ENCODE peak calls at places on chromosome 15, in five cellular contexts. One of them, this sample, is unnamed.
A peak's percentile ranks its signal among the peaks of the same experiment; 100 is the strongest.

GRCh38 chr15:61687124-61687523 is 373.1 kb downstream of the VPS13C start:
- DNase-seq in substantia nigra: no peak
- DNase-seq in PC-9: no peak
- DNase-seq in uterus: no peak
- DNase-seq in DND-41: no peak
- DNase-seq in this sample: no peak

GRCh38 chr15:43105778-43106485 is at the start of gene UBR1:
- DNase-seq in substantia nigra: peak; percentile 83
- DNase-seq in PC-9: peak; percentile 75
- DNase-seq in uterus: peak; percentile 89
- DNase-seq in DND-41: peak; percentile 92
- DNase-seq in this sample: peak; percentile 93

GRCh38 chr15:60840703-60841411 is 361.9 kb upstream of the ICE2 start:
- DNase-seq in substantia nigra: no peak
- DNase-seq in PC-9: no peak
- DNase-seq in uterus: no peak
- DNase-seq in DND-41: peak; percentile 10
- DNase-seq in this sample: peak; percentile 59

GRCh38 chr15:70535955-70536338 is 227.4 kb downstream of the UACA start:
- DNase-seq in substantia nigra: no peak
- DNase-seq in PC-9: no peak
- DNase-seq in uterus: no peak
- DNase-seq in DND-41: no peak
- DNase-seq in this sample: no peak

GRCh38 chr15:70933411-70933810 is 40.8 kb downstream of the LRRC49 start:
- DNase-seq in substantia nigra: no peak
- DNase-seq in PC-9: no peak
- DNase-seq in uterus: no peak
- DNase-seq in DND-41: no peak
- DNase-seq in this sample: no peak

GRCh38 chr15:88621789-88622604 is 857 bp downstream of the AEN start:
- DNase-seq in substantia nigra: no peak
- DNase-seq in PC-9: no peak
- DNase-seq in uterus: no peak
- DNase-seq in DND-41: peak; percentile 48
- DNase-seq in this sample: peak; percentile 70

GRCh38 chr15:59993041-59993750 is 10.9 kb upstream of the FOXB1 start:
- DNase-seq in substantia nigra: no peak
- DNase-seq in PC-9: no peak
- DNase-seq in uterus: no peak
- DNase-seq in DND-41: no peak
- DNase-seq in this sample: no peak

GRCh38 chr15:49715213-49715612 is 94.4 kb downstream of the DTWD1 start:
- DNase-seq in substantia nigra: no peak
- DNase-seq in PC-9: no peak
- DNase-seq in uterus: no peak
- DNase-seq in DND-41: no peak
- DNase-seq in this sample: no peak

GRCh38 chr15:96851613-96852012 is 521.1 kb downstream of the NR2F2 start:
- DNase-seq in substantia nigra: no peak
- DNase-seq in PC-9: no peak
- DNase-seq in uterus: no peak
- DNase-seq in DND-41: no peak
- DNase-seq in this sample: no peak

GRCh38 chr15:70347766-70348558 is 250.2 kb upstream of the TLE3 start:
- DNase-seq in substantia nigra: no peak
- DNase-seq in PC-9: no peak
- DNase-seq in uterus: no peak
- DNase-seq in DND-41: no peak
- DNase-seq in this sample: no peak

GRCh38 chr15:68447209-68447608 is 15.2 kb upstream of the ITGA11 start:
- DNase-seq in substantia nigra: no peak
- DNase-seq in PC-9: no peak
- DNase-seq in uterus: peak; percentile 5
- DNase-seq in DND-41: no peak
- DNase-seq in this sample: no peak

GRCh38 chr15:74531144-74531811 is 9.7 kb upstream of the ARID3B start:
- DNase-seq in substantia nigra: no peak
- DNase-seq in PC-9: peak; percentile 77
- DNase-seq in uterus: no peak
- DNase-seq in DND-41: no peak
- DNase-seq in this sample: no peak

GRCh38 chr15:38263996-38264395 is 11.4 kb downstream of the SPRED1 start:
- DNase-seq in substantia nigra: no peak
- DNase-seq in PC-9: no peak
- DNase-seq in uterus: no peak
- DNase-seq in DND-41: no peak
- DNase-seq in this sample: no peak

GRCh38 chr15:22963546-22964125 is 16.5 kb downstream of the CYFIP1 start:
- DNase-seq in substantia nigra: no peak
- DNase-seq in PC-9: no peak
- DNase-seq in uterus: no peak
- DNase-seq in DND-41: no peak
- DNase-seq in this sample: no peak

DNA sequence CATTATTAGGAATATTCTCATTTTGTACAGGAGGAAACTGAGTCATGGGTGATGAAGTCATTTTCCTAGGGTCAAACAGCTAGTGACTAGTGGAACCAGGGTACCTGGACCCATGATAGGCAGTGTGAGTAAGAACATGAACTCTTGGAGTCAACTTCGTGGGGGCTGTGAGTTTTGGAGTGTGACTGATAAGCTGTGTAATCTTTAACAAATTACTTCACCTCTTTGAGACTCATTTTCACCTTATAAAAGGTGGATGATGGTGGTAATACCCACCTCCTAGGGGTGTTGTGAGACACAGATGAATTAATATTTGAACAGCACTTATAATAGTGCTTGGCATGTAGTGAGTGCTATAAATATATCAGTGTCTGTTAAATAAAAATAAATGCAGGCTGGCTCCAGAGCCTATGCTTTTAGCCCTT is 9.1 kb downstream of the SEMA6D start:
- DNase-seq in substantia nigra: no peak
- DNase-seq in PC-9: no peak
- DNase-seq in uterus: no peak
- DNase-seq in DND-41: no peak
- DNase-seq in this sample: no peak
- H3K27ac ChIP-seq in substantia nigra: no peak overlapping the region
- H3K27ac ChIP-seq in PC-9: no peak overlapping the region
- H3K27ac ChIP-seq in uterus: no peak overlapping the region
- H3K27ac ChIP-seq in DND-41: no peak overlapping the region
- H3K27ac ChIP-seq in this sample: no peak overlapping the region

DNA sequence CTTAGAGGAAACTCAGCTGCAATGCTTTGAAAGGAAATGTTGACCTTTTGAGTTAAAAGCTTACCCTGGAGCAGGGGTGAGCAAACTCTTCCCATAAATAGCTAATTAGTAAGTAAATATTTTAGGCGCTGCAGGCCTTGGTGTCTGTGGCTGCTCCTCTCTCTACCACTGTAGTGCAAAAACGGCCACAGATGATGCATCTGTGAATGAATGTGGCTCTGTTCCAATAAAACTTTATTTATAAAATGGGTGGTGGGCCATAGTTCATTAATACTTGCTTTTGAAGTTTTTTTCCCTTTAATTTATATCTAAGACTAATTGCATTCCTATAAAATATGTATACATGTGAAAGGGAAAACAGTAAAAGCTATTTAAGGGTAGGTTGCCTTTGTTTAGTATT is 174.4 kb downstream of the KLF13 start:
- DNase-seq in substantia nigra: no peak
- DNase-seq in PC-9: no peak
- DNase-seq in uterus: no peak
- DNase-seq in DND-41: no peak
- DNase-seq in this sample: no peak
- H3K27ac ChIP-seq in substantia nigra: no peak overlapping the region
- H3K27ac ChIP-seq in PC-9: no peak overlapping the region
- H3K27ac ChIP-seq in uterus: no peak overlapping the region
- H3K27ac ChIP-seq in DND-41: no peak overlapping the region
- H3K27ac ChIP-seq in this sample: no peak overlapping the region

GRCh38 chr15:77625376-77625775 is 7.3 kb downstream of the LINGO1 start:
- DNase-seq in substantia nigra: no peak
- DNase-seq in PC-9: no peak
- DNase-seq in uterus: no peak
- DNase-seq in DND-41: no peak
- DNase-seq in this sample: no peak

GRCh38 chr15:77627067-77627466 is 5.6 kb downstream of the LINGO1 start:
- DNase-seq in substantia nigra: no peak
- DNase-seq in PC-9: no peak
- DNase-seq in uterus: no peak
- DNase-seq in DND-41: no peak
- DNase-seq in this sample: no peak

GRCh38 chr15:77624868-77625267 is 7.8 kb downstream of the LINGO1 start:
- DNase-seq in substantia nigra: no peak
- DNase-seq in PC-9: no peak
- DNase-seq in uterus: no peak
- DNase-seq in DND-41: no peak
- DNase-seq in this sample: no peak

GRCh38 chr15:77627581-77627980 is 5.1 kb downstream of the LINGO1 start:
- DNase-seq in substantia nigra: no peak
- DNase-seq in PC-9: no peak
- DNase-seq in uterus: no peak
- DNase-seq in DND-41: no peak
- DNase-seq in this sample: no peak

DNA sequence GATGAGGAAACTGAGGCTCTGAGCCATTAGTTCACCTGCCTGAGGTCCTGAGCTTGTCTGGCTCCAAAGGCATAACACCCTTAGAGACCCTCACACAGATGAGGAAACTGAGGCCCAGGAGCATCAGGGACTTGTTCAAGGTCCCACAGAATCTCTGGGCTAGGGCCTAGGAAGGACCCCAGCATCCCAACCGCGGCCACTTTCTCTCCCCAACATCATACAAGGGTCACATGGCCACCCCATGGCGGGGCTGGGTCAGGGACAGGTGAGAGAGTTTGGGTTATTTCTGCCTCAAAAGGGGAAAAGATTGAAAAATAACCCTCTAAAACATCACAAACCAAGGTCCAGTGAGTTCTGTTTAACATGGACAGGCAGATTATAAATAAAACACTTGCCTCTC is 6.7 kb downstream of the LINGO1 start:
- DNase-seq in substantia nigra: no peak
- DNase-seq in PC-9: no peak
- DNase-seq in uterus: no peak
- DNase-seq in DND-41: no peak
- DNase-seq in this sample: no peak
- H3K27ac ChIP-seq in substantia nigra: no peak overlapping the region
- H3K27ac ChIP-seq in PC-9: no peak overlapping the region
- H3K27ac ChIP-seq in uterus: no peak overlapping the region
- H3K27ac ChIP-seq in DND-41: no peak overlapping the region
- H3K27ac ChIP-seq in this sample: no peak overlapping the region

GRCh38 chr15:40233727-40234577 is 4.9 kb upstream of the PAK6 start:
- DNase-seq in substantia nigra: no peak
- DNase-seq in PC-9: no peak
- DNase-seq in uterus: no peak
- DNase-seq in DND-41: no peak
- DNase-seq in this sample: no peak

GRCh38 chr15:40229956-40230355 is 8.9 kb upstream of the PAK6 start:
- DNase-seq in substantia nigra: no peak
- DNase-seq in PC-9: no peak
- DNase-seq in uterus: no peak
- DNase-seq in DND-41: no peak
- DNase-seq in this sample: no peak

GRCh38 chr15:40232625-40233070 is 6.2 kb upstream of the PAK6 start:
- DNase-seq in substantia nigra: no peak
- DNase-seq in PC-9: peak; percentile 35
- DNase-seq in uterus: no peak
- DNase-seq in DND-41: no peak
- DNase-seq in this sample: no peak

GRCh38 chr15:40226739-40227138 is 12.1 kb upstream of the PAK6 start:
- DNase-seq in substantia nigra: no peak
- DNase-seq in PC-9: no peak
- DNase-seq in uterus: no peak
- DNase-seq in DND-41: no peak
- DNase-seq in this sample: no peak

GRCh38 chr15:40229316-40229715 is 9.5 kb upstream of the PAK6 start:
- DNase-seq in substantia nigra: no peak
- DNase-seq in PC-9: no peak
- DNase-seq in uterus: no peak
- DNase-seq in DND-41: no peak
- DNase-seq in this sample: no peak
- H3K27ac ChIP-seq in substantia nigra: no peak overlapping the region
- H3K27ac ChIP-seq in PC-9: no peak overlapping the region
- H3K27ac ChIP-seq in uterus: no peak overlapping the region
- H3K27ac ChIP-seq in DND-41: no peak overlapping the region
- H3K27ac ChIP-seq in this sample: no peak overlapping the region

DNA sequence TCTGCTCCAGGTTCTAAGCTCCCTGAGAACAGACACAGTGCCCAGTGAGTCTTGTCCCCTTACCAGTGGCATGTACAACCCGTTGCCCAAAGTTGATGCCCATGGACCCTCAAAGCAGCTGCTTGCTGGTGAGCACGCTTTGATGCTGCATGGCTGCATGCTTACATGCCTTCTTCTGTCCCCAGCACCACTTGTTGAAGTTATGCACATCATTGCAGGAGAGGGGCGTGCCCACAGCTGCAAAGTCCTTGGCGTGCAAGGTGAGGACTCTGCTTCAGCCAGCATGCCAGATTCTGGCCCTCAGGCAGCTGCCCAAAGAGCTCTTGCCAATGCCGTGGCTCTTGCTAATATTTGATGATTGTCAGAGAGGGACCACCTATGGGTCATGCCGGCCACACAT is 128.3 kb downstream of the SLCO3A1 start:
- DNase-seq in substantia nigra: no peak
- DNase-seq in PC-9: no peak
- DNase-seq in uterus: no peak
- DNase-seq in DND-41: no peak
- DNase-seq in this sample: no peak
- H3K27ac ChIP-seq in substantia nigra: no peak overlapping the region
- H3K27ac ChIP-seq in PC-9: no peak overlapping the region
- H3K27ac ChIP-seq in uterus: no peak overlapping the region
- H3K27ac ChIP-seq in DND-41: no peak overlapping the region
- H3K27ac ChIP-seq in this sample: no peak overlapping the region